ENCODE peak calls at places on chromosomes 5 and 9, in nine cellular contexts. M, W, O, B, L, U, V, X and N are unnamed samples.

GRCh38 chr9:21607576-21607975 is 125.5 kb upstream of the IFNE start:
- DNase-seq in M (no peak), W (no peak), O (peak), B (no peak), L (no peak), U (no peak), V (no peak), X (no peak), N (no peak)

GRCh38 chr5:171418316-171418981 is 998 bp upstream of the FGF18 start:
- DNase-seq in M (peak), W (peak), O (peak), B (peak), L (peak), U (peak), V (peak), X (peak), N (peak)

GRCh38 chr9:118975736-118976135 is 393.5 kb downstream of the BRINP1 start:
- DNase-seq in M (no peak), W (no peak), O (no peak), B (no peak), L (no peak), U (no peak), V (no peak), X (no peak), N (no peak)

GRCh38 chr5:56530031-56530430 is 285.3 kb upstream of the MAP3K1 start:
- DNase-seq in M (no peak), W (no peak), O (no peak), B (no peak), L (no peak), U (no peak), V (no peak), X (no peak), N (no peak)

GRCh38 chr9:23492126-23493002 is 333.7 kb downstream of the ELAVL2 start:
- DNase-seq in M (no peak), W (peak), O (peak), B (no peak), L (peak), U (no peak), V (no peak), X (peak), N (peak)

GRCh38 chr5:170497311-170498038 is 6.3 kb upstream of the KCNIP1 start:
- DNase-seq in M (no peak), W (no peak), O (no peak), B (no peak), L (no peak), U (no peak), V (no peak), X (no peak), N (no peak)

GRCh38 chr5:88824892-88825781 is 57.8 kb downstream of the MEF2C start:
- DNase-seq in M (no peak), W (no peak), O (peak), B (no peak), L (no peak), U (no peak), V (no peak), X (no peak), N (no peak)

GRCh38 chr5:128538249-128539037 is 398 bp upstream of the FBN2 start:
- DNase-seq in M (peak), W (peak), O (peak), B (no peak), L (no peak), U (peak), V (peak), X (peak), N (peak)

GRCh38 chr5:142883025-142883424 is 112.8 kb downstream of the ARHGAP26 start:
- DNase-seq in M (no peak), W (no peak), O (no peak), B (peak), L (no peak), U (no peak), V (no peak), X (no peak), N (no peak)

GRCh38 chr9:22975921-22976320 is 529.3 kb downstream of the DMRTA1 start:
- DNase-seq in M (no peak), W (no peak), O (peak), B (no peak), L (no peak), U (no peak), V (no peak), X (no peak), N (no peak)

GRCh38 chr9:131951905-131952304 is 127.8 kb downstream of the MED27 start:
- DNase-seq in M (no peak), W (no peak), O (no peak), B (peak), L (no peak), U (no peak), V (no peak), X (no peak), N (no peak)

GRCh38 chr5:73963021-73963420 is 337.0 kb downstream of the ARHGEF28 start:
- DNase-seq in M (no peak), W (no peak), O (peak), B (no peak), L (no peak), U (no peak), V (no peak), X (no peak), N (no peak)

GRCh38 chr9:91060520-91061343 is 259.1 kb downstream of the SYK start:
- DNase-seq in M (no peak), W (peak), O (peak), B (peak), L (no peak), U (no peak), V (no peak), X (no peak), N (no peak)

GRCh38 chr5:39256472-39256871 is 37.1 kb upstream of the FYB1 start:
- DNase-seq in M (peak), W (peak), O (peak), B (no peak), L (no peak), U (no peak), V (peak), X (no peak), N (peak)

GRCh38 chr5:135989686-135990085 is 34.9 kb upstream of the LECT2 start:
- DNase-seq in M (no peak), W (no peak), O (no peak), B (no peak), L (no peak), U (no peak), V (no peak), X (no peak), N (no peak)

GRCh38 chr9:19127881-19128719 is 808 bp upstream of the PLIN2 start:
- DNase-seq in M (peak), W (no peak), O (no peak), B (no peak), L (no peak), U (no peak), V (no peak), X (peak), N (no peak)

GRCh38 chr9:87892956-87893355 is 10.3 kb downstream of the SPATA31E1 start:
- DNase-seq in M (no peak), W (no peak), O (no peak), B (no peak), L (no peak), U (no peak), V (no peak), X (no peak), N (no peak)

GRCh38 chr5:181160-181559 is 10.1 kb upstream of the LRRC14B start:
- DNase-seq in M (no peak), W (no peak), O (no peak), B (no peak), L (no peak), U (no peak), V (no peak), X (no peak), N (no peak)

GRCh38 chr5:157088342-157088990 is 20.4 kb downstream of the HAVCR2 start:
- DNase-seq in M (no peak), W (no peak), O (no peak), B (no peak), L (no peak), U (no peak), V (peak), X (no peak), N (no peak)

GRCh38 chr5:65535529-65535987 is 27.4 kb downstream of the CENPK start:
- DNase-seq in M (no peak), W (no peak), O (no peak), B (no peak), L (no peak), U (no peak), V (no peak), X (no peak), N (no peak)

GRCh38 chr9:97300586-97300985 is 6.9 kb upstream of the CCDC180 start:
- DNase-seq in M (no peak), W (no peak), O (no peak), B (no peak), L (no peak), U (no peak), V (no peak), X (no peak), N (no peak)

GRCh38 chr9:137589441-137590122 is 730 bp downstream of the ZMYND19 start:
- DNase-seq in M (no peak), W (no peak), O (no peak), B (no peak), L (peak), U (no peak), V (peak), X (no peak), N (no peak)

GRCh38 chr5:107821288-107821687 is 150.6 kb upstream of the EFNA5 start:
- DNase-seq in M (no peak), W (no peak), O (no peak), B (no peak), L (no peak), U (no peak), V (no peak), X (no peak), N (no peak)

GRCh38 chr5:62093981-62094380 is 212.0 kb upstream of the KIF2A start:
- DNase-seq in M (no peak), W (peak), O (peak), B (no peak), L (no peak), U (no peak), V (no peak), X (no peak), N (no peak)

GRCh38 chr9:73183917-73184861 is 32.5 kb downstream of the ANXA1 start:
- DNase-seq in M (no peak), W (no peak), O (peak), B (no peak), L (peak), U (no peak), V (peak), X (no peak), N (peak)

GRCh38 chr9:3769646-3770045 is 243.8 kb upstream of the RFX3 start:
- DNase-seq in M (no peak), W (no peak), O (no peak), B (no peak), L (no peak), U (no peak), V (no peak), X (no peak), N (no peak)

GRCh38 chr9:89879276-89879675 is 274.5 kb downstream of the GADD45G start:
- DNase-seq in M (no peak), W (no peak), O (no peak), B (peak), L (no peak), U (peak), V (no peak), X (no peak), N (no peak)

GRCh38 chr9:14372437-14373318 is 58.7 kb upstream of the NFIB start:
- DNase-seq in M (no peak), W (peak), O (peak), B (no peak), L (no peak), U (no peak), V (no peak), X (no peak), N (no peak)

GRCh38 chr9:91037511-91038482 is 236.2 kb downstream of the SYK start:
- DNase-seq in M (no peak), W (peak), O (peak), B (peak), L (peak), U (no peak), V (no peak), X (no peak), N (no peak)

GRCh38 chr9:83013867-83014605 is 48.9 kb downstream of the RASEF start:
- DNase-seq in M (no peak), W (no peak), O (peak), B (no peak), L (no peak), U (no peak), V (no peak), X (no peak), N (no peak)

GRCh38 chr5:103218164-103218563 is 40.4 kb upstream of the MACIR start:
- DNase-seq in M (no peak), W (no peak), O (peak), B (no peak), L (no peak), U (no peak), V (no peak), X (no peak), N (no peak)

GRCh38 chr5:138949988-138950387 is 74.9 kb upstream of the LRRTM2 start:
- DNase-seq in M (no peak), W (no peak), O (no peak), B (no peak), L (no peak), U (no peak), V (peak), X (no peak), N (no peak)

GRCh38 chr5:65459995-65460394 is 21.7 kb downstream of the ADAMTS6 start:
- DNase-seq in M (no peak), W (no peak), O (no peak), B (no peak), L (no peak), U (no peak), V (no peak), X (no peak), N (no peak)

GRCh38 chr9:33099754-33100153 is 23.3 kb upstream of the SMU1 start:
- DNase-seq in M (no peak), W (no peak), O (no peak), B (no peak), L (no peak), U (peak), V (no peak), X (no peak), N (no peak)

GRCh38 chr5:2415678-2416077 is 335.8 kb downstream of the IRX2 start:
- DNase-seq in M (no peak), W (no peak), O (no peak), B (no peak), L (no peak), U (no peak), V (no peak), X (peak), N (no peak)

GRCh38 chr9:133944746-133945135 is 47.4 kb downstream of the VAV2 start:
- DNase-seq in M (no peak), W (no peak), O (peak), B (peak), L (no peak), U (no peak), V (no peak), X (no peak), N (no peak)

GRCh38 chr9:121949364-121949763 is 143.7 kb downstream of the TTLL11 start:
- DNase-seq in M (no peak), W (no peak), O (no peak), B (no peak), L (no peak), U (no peak), V (no peak), X (no peak), N (no peak)

GRCh38 chr5:146731909-146732659 is 146.5 kb downstream of the PPP2R2B start:
- DNase-seq in M (no peak), W (peak), O (peak), B (no peak), L (no peak), U (no peak), V (no peak), X (no peak), N (no peak)

GRCh38 chr5:169980418-169981053 is at the start of gene INSYN2B:
- DNase-seq in M (no peak), W (peak), O (peak), B (peak), L (peak), U (peak), V (peak), X (peak), N (peak)

GRCh38 chr5:148000036-148000435 is 63.7 kb upstream of the SPINK5 start:
- DNase-seq in M (no peak), W (no peak), O (no peak), B (no peak), L (no peak), U (no peak), V (no peak), X (no peak), N (no peak)

GRCh38 chr5:147995846-147996245 is 67.9 kb upstream of the SPINK5 start:
- DNase-seq in M (no peak), W (no peak), O (peak), B (no peak), L (no peak), U (no peak), V (no peak), X (no peak), N (no peak)

GRCh38 chr5:147998704-147999103 is 65.1 kb upstream of the SPINK5 start:
- DNase-seq in M (no peak), W (no peak), O (peak), B (no peak), L (no peak), U (no peak), V (no peak), X (no peak), N (no peak)

DNA sequence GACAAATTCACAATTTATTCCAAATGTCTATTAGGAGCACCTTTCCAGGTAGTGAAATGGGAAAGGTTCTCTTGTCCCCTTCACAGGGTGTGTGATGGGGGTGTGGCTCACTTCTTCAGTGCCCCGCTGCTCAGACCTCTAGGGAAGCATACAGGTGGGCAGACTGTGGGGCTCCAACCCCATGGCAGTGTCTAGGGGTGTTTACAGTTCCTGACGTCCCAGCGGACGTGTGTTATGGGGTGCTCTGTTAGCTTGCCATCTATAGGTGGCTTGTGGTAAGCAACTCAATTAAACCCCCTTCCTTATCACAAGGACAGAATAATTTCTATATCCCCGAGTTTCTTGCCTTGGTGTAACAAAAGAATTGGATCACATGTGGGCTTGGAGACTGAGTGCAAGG is 67.4 kb upstream of the SPINK5 start:
- DNase-seq in M (no peak), W (no peak), O (no peak), B (no peak), L (no peak), U (no peak), V (no peak), X (no peak), N (no peak)
- TF ChIP-seq CTCF in M (no peak), W (no peak), O (no peak), B (no peak), L (no peak), U (no peak), V (no peak), X (no peak), N (no peak)

DNA sequence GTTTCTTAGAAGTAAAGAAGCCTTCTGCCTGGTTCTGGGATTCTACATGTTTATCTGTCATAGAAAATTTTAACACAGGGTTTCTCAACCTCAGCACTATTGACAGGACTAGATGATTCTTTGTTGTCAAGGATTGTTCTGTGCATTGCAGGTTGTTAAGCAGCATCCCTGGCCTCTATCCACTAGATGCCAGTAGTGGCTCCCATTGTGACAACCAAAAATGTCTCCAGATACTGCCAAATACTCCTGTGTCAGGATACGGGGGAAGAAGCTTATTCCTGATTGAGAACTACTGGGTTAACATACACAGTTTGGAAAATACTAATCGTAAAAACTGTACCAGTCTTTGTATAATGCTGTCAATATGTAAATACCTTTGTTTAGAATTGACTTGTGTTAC is 167.1 kb downstream of the NIPBL start:
- DNase-seq in M (no peak), W (no peak), O (peak), B (no peak), L (peak), U (no peak), V (no peak), X (no peak), N (no peak)
- TF ChIP-seq CTCF in M (peak), W (peak), O (peak), B (no peak), L (peak), U (no peak), V (no peak), X (no peak), N (peak)

GRCh38 chr5:133472829-133473228 is 139.5 kb downstream of the FSTL4 start:
- DNase-seq in M (no peak), W (no peak), O (no peak), B (no peak), L (no peak), U (no peak), V (no peak), X (no peak), N (no peak)

GRCh38 chr5:133469252-133469651 is 143.1 kb downstream of the FSTL4 start:
- DNase-seq in M (no peak), W (no peak), O (no peak), B (no peak), L (no peak), U (no peak), V (no peak), X (no peak), N (no peak)

GRCh38 chr5:133469846-133470245 is 142.5 kb downstream of the FSTL4 start:
- DNase-seq in M (no peak), W (no peak), O (no peak), B (no peak), L (no peak), U (no peak), V (no peak), X (no peak), N (no peak)

GRCh38 chr5:133473291-133473690 is 139.1 kb downstream of the FSTL4 start:
- DNase-seq in M (no peak), W (no peak), O (no peak), B (no peak), L (no peak), U (no peak), V (no peak), X (no peak), N (no peak)

GRCh38 chr5:133471699-133472098 is 140.6 kb downstream of the FSTL4 start:
- DNase-seq in M (no peak), W (no peak), O (no peak), B (no peak), L (no peak), U (no peak), V (no peak), X (no peak), N (no peak)
- TF ChIP-seq CTCF in M (no peak), W (no peak), O (no peak), B (no peak), L (no peak), U (no peak), V (no peak), X (no peak), N (no peak)

GRCh38 chr9:81465468-81466002 is 223.8 kb downstream of the TLE1 start:
- DNase-seq in M (no peak), W (no peak), O (no peak), B (no peak), L (no peak), U (no peak), V (no peak), X (no peak), N (no peak)
- TF ChIP-seq CTCF in M (no peak), W (no peak), O (no peak), B (no peak), L (no peak), U (peak), V (no peak), X (no peak), N (no peak)

DNA sequence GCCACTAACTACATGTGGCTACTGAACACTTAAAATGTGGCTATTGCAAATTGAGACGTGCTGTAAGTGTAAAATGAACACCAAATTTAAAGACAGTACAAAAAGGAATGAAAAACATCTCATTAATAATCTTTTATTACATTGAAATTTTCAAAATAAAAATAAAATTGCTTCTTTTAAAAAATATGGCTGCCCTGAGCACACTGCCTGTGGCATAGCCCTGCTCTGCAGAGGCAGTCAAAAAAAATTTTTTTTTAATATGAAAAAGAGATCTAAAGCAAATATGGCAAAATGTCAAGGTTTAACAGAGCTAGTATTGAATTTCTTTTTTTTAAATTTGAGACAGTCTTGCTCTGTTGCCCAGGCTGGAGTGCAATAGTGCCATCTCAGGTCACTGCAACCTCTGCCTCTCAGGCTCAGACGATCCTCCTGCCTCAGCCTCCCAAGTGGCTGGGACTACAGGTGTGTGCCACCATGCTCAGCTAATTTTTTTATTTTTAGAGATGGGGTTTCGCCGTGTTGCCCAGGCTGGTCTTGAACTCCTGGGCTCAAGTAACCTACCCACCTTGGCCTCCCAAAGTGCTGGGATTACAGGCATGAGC is 25.6 kb downstream of the CARNMT1 start:
- DNase-seq in M (no peak), W (no peak), O (no peak), B (no peak), L (no peak), U (no peak), V (no peak), X (no peak), N (no peak)
- TF ChIP-seq CTCF in M (no peak), W (no peak), O (no peak), B (peak), L (peak), U (no peak), V (no peak), X (no peak), N (no peak)